ENCODE peak calls at places on chromosomes 7 and 10, in four cellular contexts. I is hippocampal formation; G is activated CD4-positive, alpha-beta T cell treated with anti-CD3 and anti-CD28 coated beads for 36 hours; P is substantia nigra. N is an unnamed sample.

GRCh38 chr10:16887565-16887964 is 70.3 kb upstream of the RSU1 start:
- DNase-seq in I (no peak), G (no peak), P (no peak), N (no peak)

GRCh38 chr7:44201813-44202212 is 1.0 kb downstream of the YKT6 start:
- DNase-seq in I (no peak), G (no peak), P (no peak), N (no peak)

GRCh38 chr10:102919237-102919959 is 1.3 kb downstream of the CNNM2 start:
- DNase-seq in I (peak), G (peak), P (peak), N (no peak)

GRCh38 chr7:52154382-52154781 is 837.8 kb upstream of the COBL start:
- DNase-seq in I (no peak), G (no peak), P (no peak), N (no peak)

GRCh38 chr10:132321726-132322125 is 10.3 kb upstream of the LRRC27 start:
- DNase-seq in I (no peak), G (no peak), P (no peak), N (no peak)

GRCh38 chr7:131066635-131067034 is 261.0 kb upstream of the MKLN1 start:
- DNase-seq in I (no peak), G (no peak), P (no peak), N (no peak)

GRCh38 chr7:150986099-150986512 is 4.7 kb upstream of the NOS3 start:
- DNase-seq in I (peak), G (peak), P (peak), N (no peak)

GRCh38 chr7:27409776-27410175 is 167.2 kb downstream of the EVX1 start:
- DNase-seq in I (no peak), G (no peak), P (no peak), N (no peak)

GRCh38 chr7:44460325-44460724 is 30.1 kb downstream of the NUDCD3 start:
- DNase-seq in I (no peak), G (peak), P (no peak), N (no peak)

GRCh38 chr7:124790645-124791044 is 25.1 kb upstream of the GPR37 start:
- DNase-seq in I (no peak), G (no peak), P (no peak), N (no peak)

GRCh38 chr7:47040795-47041194 is 541.1 kb downstream of the TNS3 start:
- DNase-seq in I (no peak), G (no peak), P (no peak), N (no peak)

GRCh38 chr10:77226871-77227557 is 410.6 kb downstream of the KCNMA1 start:
- DNase-seq in I (no peak), G (no peak), P (no peak), N (no peak)

GRCh38 chr10:116748041-116748440 is 5.7 kb upstream of the HSPA12A start:
- DNase-seq in I (no peak), G (no peak), P (no peak), N (no peak)

GRCh38 chr10:25818751-25819150 is 115.3 kb upstream of the MYO3A start:
- DNase-seq in I (no peak), G (no peak), P (no peak), N (no peak)

N was measured in anterior cingulate cortex.